ENCODE peak calls at places on chromosome 2, in seven cellular contexts. One of them, this sample, is unnamed.

GRCh38 chr2:219560037-219560892 is 11.1 kb downstream of the OBSL1 start:
- DNase-seq in activated T-helper 1 cell treated with Interleukin-2 at 50 U/mL for 16 hours: no peak
- DNase-seq in esophagus squamous epithelium: no peak
- DNase-seq in NCI-H2029: no peak
- DNase-seq in hepatocyte: no peak
- DNase-seq in endothelial cell of umbilical vein: no peak
- DNase-seq in EL: no peak
- DNase-seq in this sample: no peak

GRCh38 chr2:240579771-240580614 is 6.5 kb upstream of the CAPN10 start:
- DNase-seq in activated T-helper 1 cell treated with Interleukin-2 at 50 U/mL for 16 hours: peak
- DNase-seq in esophagus squamous epithelium: no peak
- DNase-seq in NCI-H2029: peak
- DNase-seq in hepatocyte: peak
- DNase-seq in endothelial cell of umbilical vein: no peak
- DNase-seq in EL: peak
- DNase-seq in this sample: no peak

GRCh38 chr2:45285791-45286390 is 276.6 kb upstream of the SIX2 start:
- DNase-seq in activated T-helper 1 cell treated with Interleukin-2 at 50 U/mL for 16 hours: no peak
- DNase-seq in esophagus squamous epithelium: no peak
- DNase-seq in NCI-H2029: no peak
- DNase-seq in hepatocyte: no peak
- DNase-seq in endothelial cell of umbilical vein: no peak
- DNase-seq in EL: peak
- DNase-seq in this sample: no peak

GRCh38 chr2:223586261-223586660 is 15.9 kb downstream of the SCG2 start:
- DNase-seq in activated T-helper 1 cell treated with Interleukin-2 at 50 U/mL for 16 hours: no peak
- DNase-seq in esophagus squamous epithelium: no peak
- DNase-seq in NCI-H2029: peak
- DNase-seq in hepatocyte: no peak
- DNase-seq in endothelial cell of umbilical vein: no peak
- DNase-seq in EL: peak
- DNase-seq in this sample: peak

GRCh38 chr2:30677861-30678385 is 129.3 kb downstream of the CAPN13 start:
- DNase-seq in activated T-helper 1 cell treated with Interleukin-2 at 50 U/mL for 16 hours: no peak
- DNase-seq in esophagus squamous epithelium: no peak
- DNase-seq in NCI-H2029: no peak
- DNase-seq in hepatocyte: no peak
- DNase-seq in endothelial cell of umbilical vein: no peak
- DNase-seq in EL: no peak
- DNase-seq in this sample: no peak

GRCh38 chr2:202377308-202377736 is 1.2 kb downstream of the BMPR2 start:
- DNase-seq in activated T-helper 1 cell treated with Interleukin-2 at 50 U/mL for 16 hours: no peak
- DNase-seq in esophagus squamous epithelium: no peak
- DNase-seq in NCI-H2029: no peak
- DNase-seq in hepatocyte: peak
- DNase-seq in endothelial cell of umbilical vein: peak
- DNase-seq in EL: peak
- DNase-seq in this sample: peak

GRCh38 chr2:101775636-101776035 is 78.1 kb downstream of the MAP4K4 start:
- DNase-seq in activated T-helper 1 cell treated with Interleukin-2 at 50 U/mL for 16 hours: no peak
- DNase-seq in esophagus squamous epithelium: no peak
- DNase-seq in NCI-H2029: no peak
- DNase-seq in hepatocyte: no peak
- DNase-seq in endothelial cell of umbilical vein: no peak
- DNase-seq in EL: no peak
- DNase-seq in this sample: no peak

GRCh38 chr2:55883339-55883738 is 40.2 kb downstream of the EFEMP1 start:
- DNase-seq in activated T-helper 1 cell treated with Interleukin-2 at 50 U/mL for 16 hours: no peak
- DNase-seq in esophagus squamous epithelium: no peak
- DNase-seq in NCI-H2029: no peak
- DNase-seq in hepatocyte: no peak
- DNase-seq in endothelial cell of umbilical vein: peak
- DNase-seq in EL: peak
- DNase-seq in this sample: peak

GRCh38 chr2:70111752-70112591 is 24.7 kb downstream of the PCBP1 start:
- DNase-seq in activated T-helper 1 cell treated with Interleukin-2 at 50 U/mL for 16 hours: no peak
- DNase-seq in esophagus squamous epithelium: no peak
- DNase-seq in NCI-H2029: peak
- DNase-seq in hepatocyte: peak
- DNase-seq in endothelial cell of umbilical vein: no peak
- DNase-seq in EL: peak
- DNase-seq in this sample: no peak

GRCh38 chr2:158411748-158412147 is 44.8 kb downstream of the CCDC148 start:
- DNase-seq in activated T-helper 1 cell treated with Interleukin-2 at 50 U/mL for 16 hours: no peak
- DNase-seq in esophagus squamous epithelium: no peak
- DNase-seq in NCI-H2029: no peak
- DNase-seq in hepatocyte: no peak
- DNase-seq in endothelial cell of umbilical vein: no peak
- DNase-seq in EL: no peak
- DNase-seq in this sample: no peak

GRCh38 chr2:18626256-18626668 is 36.9 kb upstream of the NT5C1B start:
- DNase-seq in activated T-helper 1 cell treated with Interleukin-2 at 50 U/mL for 16 hours: no peak
- DNase-seq in esophagus squamous epithelium: no peak
- DNase-seq in NCI-H2029: no peak
- DNase-seq in hepatocyte: no peak
- DNase-seq in endothelial cell of umbilical vein: peak
- DNase-seq in EL: peak
- DNase-seq in this sample: peak

GRCh38 chr2:171136024-171136423 is 24.7 kb downstream of the TLK1 start:
- DNase-seq in activated T-helper 1 cell treated with Interleukin-2 at 50 U/mL for 16 hours: no peak
- DNase-seq in esophagus squamous epithelium: no peak
- DNase-seq in NCI-H2029: no peak
- DNase-seq in hepatocyte: no peak
- DNase-seq in endothelial cell of umbilical vein: no peak
- DNase-seq in EL: no peak
- DNase-seq in this sample: no peak

GRCh38 chr2:201959626-201960025 is 74.0 kb upstream of the FZD7 start:
- DNase-seq in activated T-helper 1 cell treated with Interleukin-2 at 50 U/mL for 16 hours: no peak
- DNase-seq in esophagus squamous epithelium: no peak
- DNase-seq in NCI-H2029: no peak
- DNase-seq in hepatocyte: no peak
- DNase-seq in endothelial cell of umbilical vein: no peak
- DNase-seq in EL: no peak
- DNase-seq in this sample: no peak

GRCh38 chr2:79383681-79384080 is 129.2 kb upstream of the CTNNA2 start:
- DNase-seq in activated T-helper 1 cell treated with Interleukin-2 at 50 U/mL for 16 hours: no peak
- DNase-seq in esophagus squamous epithelium: no peak
- DNase-seq in NCI-H2029: no peak
- DNase-seq in hepatocyte: no peak
- DNase-seq in endothelial cell of umbilical vein: no peak
- DNase-seq in EL: no peak
- DNase-seq in this sample: no peak

GRCh38 chr2:130949954-130950353 is 113.2 kb downstream of the ARHGEF4 start:
- DNase-seq in activated T-helper 1 cell treated with Interleukin-2 at 50 U/mL for 16 hours: no peak
- DNase-seq in esophagus squamous epithelium: no peak
- DNase-seq in NCI-H2029: no peak
- DNase-seq in hepatocyte: no peak
- DNase-seq in endothelial cell of umbilical vein: no peak
- DNase-seq in EL: no peak
- DNase-seq in this sample: no peak

GRCh38 chr2:152508446-152508845 is 173.5 kb downstream of the FMNL2 start:
- DNase-seq in activated T-helper 1 cell treated with Interleukin-2 at 50 U/mL for 16 hours: no peak
- DNase-seq in esophagus squamous epithelium: no peak
- DNase-seq in NCI-H2029: no peak
- DNase-seq in hepatocyte: no peak
- DNase-seq in endothelial cell of umbilical vein: peak
- DNase-seq in EL: peak
- DNase-seq in this sample: peak